ENCODE peak calls at places on chromosome 15, in nine cellular contexts. P is hypothalamus; J is activated T-helper 9 cell treated with anti-CD3 and anti-CD28 coated beads, Interleukin-2, amount 50 U/mL, for 16 hours; X is activated B cell treated with CpG ODN at 0.5 μM for 24 hours; O is A549; E is H54; M is T-helper 2 cell; B is omental fat pad; K is neural crest cell. G is an unnamed sample.

GRCh38 chr15:99682455-99682854 is 50.8 kb downstream of the LYSMD4 start:
- DNase-seq in P (no peak), J (no peak), X (no peak), O (no peak), E (no peak), M (no peak), B (no peak), K (no peak), G (no peak)

GRCh38 chr15:52361975-52362494 is 66.4 kb upstream of the MYO5C start:
- DNase-seq in P (no peak), J (no peak), X (no peak), O (no peak), E (no peak), M (no peak), B (no peak), K (no peak), G (no peak)

GRCh38 chr15:23801881-23802280 is 114.8 kb upstream of the NDN start:
- DNase-seq in P (no peak), J (no peak), X (no peak), O (no peak), E (no peak), M (no peak), B (no peak), K (no peak), G (no peak)

GRCh38 chr15:60652870-60653269 is 173.9 kb upstream of the ICE2 start:
- DNase-seq in P (no peak), J (no peak), X (no peak), O (no peak), E (no peak), M (no peak), B (no peak), K (no peak), G (no peak)

GRCh38 chr15:77738441-77739437 is 106.0 kb upstream of the LINGO1 start:
- DNase-seq in P (peak; percentile 10), J (no peak), X (no peak), O (no peak), E (no peak), M (no peak), B (no peak), K (no peak), G (no peak)

GRCh38 chr15:101442272-101442671 is 47.2 kb downstream of the PCSK6 start:
- DNase-seq in P (no peak), J (no peak), X (no peak), O (no peak), E (no peak), M (no peak), B (no peak), K (no peak), G (no peak)

GRCh38 chr15:60721706-60722105 is 242.8 kb upstream of the ICE2 start:
- DNase-seq in P (no peak), J (no peak), X (no peak), O (no peak), E (no peak), M (no peak), B (no peak), K (no peak), G (no peak)

GRCh38 chr15:38217181-38217580 is 35.5 kb upstream of the SPRED1 start:
- DNase-seq in P (no peak), J (no peak), X (no peak), O (no peak), E (no peak), M (no peak), B (no peak), K (no peak), G (no peak)

GRCh38 chr15:65020419-65020818 is 9.0 kb downstream of the MTFMT start:
- DNase-seq in P (no peak), J (no peak), X (no peak), O (peak; percentile 47), E (no peak), M (no peak), B (no peak), K (no peak), G (no peak)

GRCh38 chr15:48722764-48723661 is 77.5 kb upstream of the FBN1 start:
- DNase-seq in P (no peak), J (no peak), X (no peak), O (peak; percentile 15), E (peak; percentile 25), M (no peak), B (no peak), K (no peak), G (no peak)

GRCh38 chr15:25568751-25569150 is 129.9 kb upstream of the UBE3A start:
- DNase-seq in P (no peak), J (no peak), X (no peak), O (no peak), E (no peak), M (no peak), B (no peak), K (no peak), G (no peak)

GRCh38 chr15:64901914-64902313 is 9.8 kb upstream of the ANKDD1A start:
- DNase-seq in P (no peak), J (no peak), X (no peak), O (no peak), E (no peak), M (peak; percentile 74), B (no peak), K (no peak), G (no peak)

GRCh38 chr15:74752486-74753395 is 4.1 kb downstream of the CYP1A2 start:
- DNase-seq in P (no peak), J (no peak), X (no peak), O (no peak), E (peak; percentile 56), M (no peak), B (no peak), K (no peak), G (no peak)

GRCh38 chr15:55267401-55268053 is 22.1 kb downstream of the RAB27A start:
- DNase-seq in P (peak; percentile 22), J (peak; percentile 47), X (peak; percentile 39), O (no peak), E (no peak), M (peak; percentile 88), B (no peak), K (no peak), G (no peak)

GRCh38 chr15:101561584-101561906 is 72.0 kb upstream of the PCSK6 start:
- DNase-seq in P (no peak), J (no peak), X (no peak), O (no peak), E (no peak), M (no peak), B (no peak), K (no peak), G (peak; percentile 50)

GRCh38 chr15:74272812-74273211 is 36.7 kb downstream of the CCDC33 start:
- DNase-seq in P (no peak), J (no peak), X (no peak), O (no peak), E (no peak), M (no peak), B (no peak), K (no peak), G (no peak)

GRCh38 chr15:95520511-95520910 is 810.0 kb upstream of the NR2F2 start:
- DNase-seq in P (no peak), J (no peak), X (no peak), O (no peak), E (no peak), M (no peak), B (no peak), K (no peak), G (no peak)

GRCh38 chr15:66661432-66662096 is 40.5 kb upstream of the SMAD6 start:
- DNase-seq in P (no peak), J (no peak), X (no peak), O (no peak), E (no peak), M (no peak), B (no peak), K (no peak), G (no peak)

GRCh38 chr15:48005921-48006541 is 114.8 kb upstream of the SLC24A5 start:
- DNase-seq in P (no peak), J (no peak), X (no peak), O (no peak), E (no peak), M (no peak), B (no peak), K (no peak), G (no peak)

GRCh38 chr15:80203361-80203885 is 48.6 kb downstream of the CTXND1 start:
- DNase-seq in P (no peak), J (no peak), X (no peak), O (no peak), E (no peak), M (no peak), B (no peak), K (no peak), G (no peak)

GRCh38 chr15:84814826-84815375 is 2.3 kb upstream of the ALPK3 start:
- DNase-seq in P (no peak), J (no peak), X (no peak), O (no peak), E (no peak), M (no peak), B (no peak), K (no peak), G (no peak)

GRCh38 chr15:69976366-69976994 is 121.2 kb downstream of the TLE3 start:
- DNase-seq in P (no peak), J (no peak), X (no peak), O (no peak), E (no peak), M (no peak), B (no peak), K (peak; percentile 65), G (no peak)

GRCh38 chr15:66836476-66837030 is 134.5 kb downstream of the SMAD6 start:
- DNase-seq in P (no peak), J (no peak), X (no peak), O (no peak), E (no peak), M (no peak), B (no peak), K (no peak), G (no peak)

GRCh38 chr15:56996093-56996492 is 77.6 kb downstream of the TCF12 start:
- DNase-seq in P (no peak), J (no peak), X (no peak), O (no peak), E (no peak), M (no peak), B (no peak), K (no peak), G (no peak)

GRCh38 chr15:77608774-77609173 is 23.9 kb downstream of the LINGO1 start:
- DNase-seq in P (no peak), J (no peak), X (no peak), O (no peak), E (no peak), M (no peak), B (no peak), K (no peak), G (no peak)

GRCh38 chr15:88219623-88220022 is 36.9 kb downstream of the NTRK3 start:
- DNase-seq in P (no peak), J (no peak), X (no peak), O (no peak), E (no peak), M (no peak), B (no peak), K (no peak), G (no peak)

GRCh38 chr15:55230953-55231352 is 34.2 kb upstream of the RSL24D1 start:
- DNase-seq in P (no peak), J (no peak), X (no peak), O (no peak), E (no peak), M (no peak), B (no peak), K (no peak), G (no peak)

GRCh38 chr15:38130739-38131498 is 121.7 kb upstream of the SPRED1 start:
- DNase-seq in P (peak; percentile 24), J (no peak), X (no peak), O (no peak), E (peak; percentile 9), M (no peak), B (peak; percentile 75), K (no peak), G (no peak)

GRCh38 chr15:39889601-39890000 is 30.5 kb downstream of the GPR176 start:
- DNase-seq in P (no peak), J (no peak), X (no peak), O (no peak), E (no peak), M (no peak), B (no peak), K (no peak), G (no peak)

GRCh38 chr15:88661766-88662556 is 23.1 kb downstream of the ISG20 start:
- DNase-seq in P (no peak), J (no peak), X (no peak), O (no peak), E (no peak), M (no peak), B (no peak), K (no peak), G (no peak)

GRCh38 chr15:78358114-78358513 is 18.0 kb downstream of the CRABP1 start:
- DNase-seq in P (no peak), J (no peak), X (no peak), O (no peak), E (no peak), M (no peak), B (no peak), K (no peak), G (no peak)